ENCODE peak calls at places on chromosome 21, in four cellular contexts. Z, E, M and U are unnamed samples.

GRCh38 chr21:35511298-35512162 is 462.4 kb upstream of the RUNX1 start:
- DNase-seq in Z (no peak), E (peak), M (peak), U (peak)

GRCh38 chr21:44353200-44353970 is at the start of gene TRPM2:
- DNase-seq in Z (no peak), E (no peak), M (peak), U (no peak)

GRCh38 chr21:40143822-40144525 is 276.7 kb downstream of the PCP4 start:
- DNase-seq in Z (peak), E (peak), M (peak), U (peak)

GRCh38 chr21:28099296-28099695 is 893.4 kb downstream of the LTN1 start:
- DNase-seq in Z (no peak), E (no peak), M (peak), U (no peak)

GRCh38 chr21:17711896-17712295 is 99.2 kb upstream of the BTG3 start:
- DNase-seq in Z (no peak), E (no peak), M (no peak), U (no peak)

GRCh38 chr21:34166468-34166867 is 93.1 kb downstream of the MRPS6 start:
- DNase-seq in Z (no peak), E (no peak), M (no peak), U (no peak)

GRCh38 chr21:14863745-14864210 is 201.0 kb downstream of the NRIP1 start:
- DNase-seq in Z (no peak), E (no peak), M (peak), U (no peak)

GRCh38 chr21:45158491-45159423 is 84.4 kb downstream of the ADARB1 start:
- DNase-seq in Z (no peak), E (no peak), M (no peak), U (no peak)

GRCh38 chr21:45151484-45152115 is 77.2 kb downstream of the ADARB1 start:
- DNase-seq in Z (no peak), E (no peak), M (no peak), U (no peak)

GRCh38 chr21:23574932-23575331 is 2032.3 kb downstream of the MRPL39 start:
- DNase-seq in Z (no peak), E (no peak), M (no peak), U (no peak)

GRCh38 chr21:36059823-36060158 is 535 bp downstream of the SETD4 start:
- DNase-seq in Z (no peak), E (no peak), M (no peak), U (peak)